ENCODE peak calls at places on chromosomes 16 and 17, in five cellular contexts. F is AML-193; U is activated CD4-positive, alpha-beta T cell treated with anti-CD3 and anti-CD28 coated beads for 48 hours; X is activated T-cell treated with anti-CD3 and anti-CD28 coated beads, Interleukin-2, amount 50 U/mL, for 72 hours; O is stimulated activated naive B cell treated with anti-CD40 and anti-IgM and Interleukin-4, amounts not matched to agents 10 μg/mL and 1 μg/mL and 100 μg/mL, for 72 hours. N is an unnamed sample.

GRCh38 chr17:41530062-41531048 is 2.2 kb upstream of the KRT19 start:
- DNase-seq in O (no peak), X (no peak), U (no peak), F (no peak), N (no peak)

GRCh38 chr16:68665501-68665900 is 20.4 kb downstream of the CDH3 start:
- DNase-seq in U (no peak), O (no peak), F (no peak), X (no peak), N (no peak)

GRCh38 chr17:78873519-78874340 is 29.3 kb downstream of the CEP295NL start:
- DNase-seq in X (no peak), O (no peak), F (no peak), U (no peak), N (no peak)

GRCh38 chr17:34303606-34304005 is 15.6 kb upstream of the CCL8 start:
- DNase-seq in F (no peak), O (no peak), X (no peak), U (no peak), N (no peak)

GRCh38 chr17:29694923-29695563 is 72.3 kb upstream of the CORO6 start:
- DNase-seq in X (no peak), O (no peak), F (no peak), U (no peak), N (no peak)

GRCh38 chr16:77775911-77776909 is 12.2 kb upstream of the VAT1L start:
- DNase-seq in O (no peak), F (no peak), X (no peak), U (no peak), N (no peak)

GRCh38 chr16:85221081-85221809 is 109.0 kb upstream of the CIBAR2 start:
- DNase-seq in U (no peak), X (no peak), O (no peak), F (no peak), N (no peak)

GRCh38 chr17:74442670-74443515 is 11.0 kb downstream of the GPRC5C start:
- DNase-seq in X (peak; percentile 24), F (peak; percentile 84), O (peak; percentile 73), U (peak; percentile 34), N (peak; percentile 94)

GRCh38 chr17:6496636-6497441 is 52.6 kb downstream of the PIMREG start:
- DNase-seq in O (no peak), X (no peak), F (no peak), U (no peak), N (peak; percentile 49)

GRCh38 chr16:10728035-10728462 is 15.6 kb upstream of the NUBP1 start:
- DNase-seq in O (no peak), X (no peak), U (no peak), F (no peak), N (no peak)

GRCh38 chr17:7803981-7804380 is 30.0 kb upstream of the KDM6B start:
- DNase-seq in U (no peak), F (no peak), O (no peak), X (no peak), N (peak; percentile 50)